ENCODE peak calls at places on chromosome 10, in six cellular contexts. C is kidney, F is PC-3, S is RWPE2, I is epithelial cell of esophagus, D is heart right ventricle. E is an unnamed sample.

GRCh38 chr10:111035542-111035941 is 41.3 kb upstream of the ADRA2A start:
- DNase-seq in C (no peak), F (no peak), S (no peak), D (no peak), I (no peak), E (no peak)

GRCh38 chr10:48670978-48671913 is 13.4 kb upstream of the WDFY4 start:
- DNase-seq in D (no peak), C (peak; percentile 82), F (no peak), I (no peak), S (no peak), E (no peak)

GRCh38 chr10:44180321-44181154 is 204.4 kb downstream of the CXCL12 start:
- DNase-seq in D (no peak), I (no peak), F (peak; percentile 8), S (no peak), C (no peak), E (no peak)

GRCh38 chr10:62541811-62542210 is 167.6 kb downstream of the ZNF365 start:
- DNase-seq in S (no peak), D (no peak), C (no peak), F (no peak), I (no peak), E (no peak)

GRCh38 chr10:132708441-132708840 is 77.5 kb downstream of the NKX6-2 start:
- DNase-seq in D (no peak), C (peak; percentile 40), F (no peak), I (no peak), S (peak; percentile 19), E (no peak)

GRCh38 chr10:120347644-120348043 is 109.4 kb upstream of the PLPP4 start:
- DNase-seq in C (no peak), F (no peak), S (no peak), D (no peak), I (no peak), E (no peak)

GRCh38 chr10:60238408-60239100 is 151.1 kb downstream of the ANK3 start:
- DNase-seq in C (no peak), F (peak; percentile 89), S (no peak), I (peak; percentile 48), D (peak; percentile 22), E (no peak)

GRCh38 chr10:107409517-107409916 is 245.0 kb upstream of the SORCS1 start:
- DNase-seq in F (peak; percentile 49), S (no peak), C (no peak), D (no peak), I (peak; percentile 62), E (no peak)

GRCh38 chr10:37434091-37434490 is 308.7 kb downstream of the ANKRD30A start:
- DNase-seq in D (no peak), F (peak; percentile 87), C (no peak), I (peak; percentile 36), S (no peak), E (no peak)
- TF ChIP-seq CTCF in D (no peak), F (peak; percentile 98), C (no peak), I (no peak), S (peak; percentile 58), E (no peak)

DNA sequence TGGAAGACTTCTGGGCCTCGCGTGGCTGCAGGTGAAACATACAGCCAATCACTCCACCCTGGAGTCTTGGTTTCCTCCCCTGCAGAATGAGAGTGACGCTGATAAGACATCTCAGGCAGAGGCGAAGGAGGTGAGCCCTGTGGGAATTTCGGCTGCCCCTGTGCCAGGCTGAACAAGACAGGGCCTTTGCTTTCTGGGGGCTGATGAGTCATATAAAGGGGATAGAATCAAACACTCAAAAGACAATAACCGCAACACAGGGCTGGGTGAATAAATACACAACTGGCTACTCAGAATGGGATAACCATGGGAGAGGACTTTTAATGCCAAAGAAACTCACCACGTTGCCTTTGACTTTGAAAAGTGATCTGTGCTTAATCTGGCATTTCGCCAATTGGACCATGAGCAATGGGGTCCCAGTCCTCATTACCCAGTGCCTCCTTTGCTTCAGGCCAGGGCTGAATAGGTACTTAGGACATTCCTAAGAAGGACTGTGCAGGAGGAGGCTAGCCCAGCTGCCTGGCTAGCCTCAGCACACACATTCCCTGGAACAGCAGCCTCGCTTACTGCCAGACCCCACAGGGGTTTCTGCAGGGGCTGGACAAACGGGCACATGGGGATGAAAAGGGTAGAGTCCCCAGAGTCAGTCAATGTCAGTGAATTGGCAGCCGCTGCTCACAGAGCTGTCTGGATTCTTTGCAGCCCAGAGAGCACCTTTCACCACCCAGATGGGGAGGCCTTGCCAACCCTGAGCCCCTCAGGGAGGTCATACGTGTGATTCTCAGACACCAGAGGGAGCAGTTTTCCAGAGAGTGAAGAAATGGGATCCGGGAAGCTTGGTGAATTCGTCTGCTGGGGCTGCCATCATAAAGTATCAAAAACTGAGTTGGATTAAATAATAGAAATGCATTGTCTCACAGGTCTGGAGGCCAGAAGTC is 143.5 kb downstream of the KCNMA1 start:
- DNase-seq in S (no peak), D (no peak), F (peak; percentile 86), C (no peak), I (peak; percentile 34), E (no peak)
- TF ChIP-seq CTCF in S (peak; percentile 40), D (no peak), F (peak; percentile 96), C (peak; percentile 36), I (peak; percentile 28), E (no peak)

DNA sequence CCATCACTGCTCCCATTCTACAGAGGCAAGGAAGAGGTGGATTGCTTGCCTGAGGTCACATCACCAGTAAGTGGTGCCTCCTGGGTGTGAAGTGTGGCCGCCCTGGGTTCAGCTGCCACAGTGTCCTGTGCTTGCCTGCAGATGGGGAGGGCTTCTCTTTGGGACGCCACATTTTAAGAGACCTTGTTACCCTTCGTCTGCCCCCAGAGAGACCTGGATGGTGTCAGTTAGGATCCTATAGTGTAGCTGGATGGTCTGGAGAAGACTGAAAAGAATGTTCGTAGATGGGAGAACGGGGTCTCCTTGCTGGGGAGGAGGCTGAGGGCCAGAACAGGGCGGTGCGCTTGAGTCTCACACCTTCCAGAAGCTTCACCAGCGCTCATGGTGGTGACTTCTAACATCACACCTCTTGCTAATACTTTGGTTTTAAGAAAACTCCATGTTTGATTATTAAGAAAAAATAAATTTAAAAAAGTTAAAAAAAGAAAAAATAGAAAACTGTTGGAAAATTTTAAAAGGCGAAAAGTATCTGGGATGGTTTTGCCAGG is 2.3 kb downstream of the DOCK1 start:
- DNase-seq in S (no peak), I (peak; percentile 18), D (no peak), F (no peak), C (no peak), E (no peak)
- TF ChIP-seq CTCF in S (peak; percentile 8), I (peak; percentile 18), D (no peak), F (no peak), C (no peak), E (peak; percentile 22)

GRCh38 chr10:24503627-24504320 is 219.9 kb downstream of the ARHGAP21 start:
- DNase-seq in C (no peak), F (peak; percentile 69), I (peak; percentile 72), D (peak; percentile 16), S (no peak), E (no peak)
- TF ChIP-seq CTCF in C (peak; percentile 58), F (peak; percentile 85), I (peak; percentile 73), D (peak; percentile 44), S (peak; percentile 85), E (peak; percentile 37)

GRCh38 chr10:103241262-103242011 is 4.2 kb upstream of the RPEL1 start:
- DNase-seq in I (peak; percentile 96), D (no peak), S (peak; percentile 57), C (peak; percentile 77), F (peak; percentile 98), E (no peak)

GRCh38 chr10:103244663-103245271 is 920 bp upstream of the RPEL1 start:
- DNase-seq in S (no peak), D (peak; percentile 76), I (peak; percentile 87), C (no peak), F (peak; percentile 82), E (peak; percentile 59)

DNA sequence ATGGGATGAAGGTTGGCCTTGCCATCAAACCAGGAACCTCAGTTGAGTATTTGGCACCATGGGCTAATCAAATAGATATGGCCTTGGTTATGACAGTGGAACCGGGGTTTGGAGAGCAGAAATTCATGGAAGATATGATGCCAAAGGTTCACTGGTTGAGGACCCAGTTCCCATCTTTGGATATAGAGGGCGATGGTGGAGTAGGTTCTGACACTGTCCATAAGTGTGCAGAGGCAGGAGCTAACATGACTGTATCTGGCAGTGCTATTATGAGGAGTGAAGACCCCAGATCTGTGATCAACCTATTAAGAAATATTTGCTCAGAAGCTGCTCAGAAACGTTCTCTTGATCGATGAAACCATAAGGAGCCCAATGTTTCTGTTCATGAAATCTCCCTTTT is 641 bp downstream of the RPEL1 start:
- DNase-seq in F (peak; percentile 14), S (no peak), D (no peak), C (no peak), I (no peak), E (no peak)
- TF ChIP-seq CTCF in F (peak; percentile 23), S (peak; percentile 17), D (no peak), C (no peak), I (peak; percentile 26), E (no peak)

DNA sequence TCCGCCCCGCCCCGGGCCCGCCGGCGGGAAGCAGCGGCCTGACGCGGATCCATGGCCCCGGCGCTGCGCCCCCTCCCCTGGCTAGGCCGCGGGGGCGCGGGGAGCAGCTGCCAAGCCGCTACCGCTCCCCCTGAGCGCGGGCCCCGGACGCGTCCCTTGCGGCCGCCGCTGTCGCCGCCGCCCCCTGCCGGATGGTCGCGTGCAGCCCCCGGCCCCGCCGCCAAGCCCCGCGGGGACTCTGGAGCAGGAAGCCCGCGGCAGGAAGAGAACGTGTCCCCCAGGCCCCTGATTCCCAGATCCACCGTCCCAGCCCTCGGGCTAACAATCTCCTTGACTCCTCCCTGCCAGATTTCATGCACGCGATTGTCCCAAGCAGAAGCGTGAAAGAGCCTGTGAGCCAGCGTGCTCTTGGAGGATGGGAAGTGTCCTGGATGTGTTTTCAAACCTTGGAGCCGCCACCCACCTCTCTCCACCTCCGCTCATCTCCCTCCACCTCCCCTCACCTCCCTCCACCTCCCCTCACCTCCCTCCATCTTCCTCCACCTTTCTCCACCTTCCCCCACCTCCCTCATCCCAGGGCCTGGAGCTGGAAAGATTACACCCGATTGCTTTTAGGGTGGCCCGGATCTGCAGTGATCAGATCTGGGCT is 419 bp upstream of the PRTFDC1 start:
- DNase-seq in I (peak; percentile 33), S (no peak), D (peak; percentile 54), F (peak; percentile 39), C (peak; percentile 81), E (peak; percentile 76)
- TF ChIP-seq CTCF in I (no peak), S (peak; percentile 47), D (peak; percentile 19), F (no peak), C (peak; percentile 31), E (no peak)

GRCh38 chr10:88117869-88118632 is 254.6 kb downstream of the PTEN start:
- DNase-seq in C (no peak), F (no peak), I (peak; percentile 18), S (no peak), D (no peak), E (no peak)
- TF ChIP-seq CTCF in C (no peak), F (no peak), I (peak; percentile 26), S (peak; percentile 9), D (no peak), E (no peak)